ENCODE peak calls at places on chromosome 11, in seven cellular contexts. P, D, X, U, V, I and R are unnamed samples.

GRCh38 chr11:83241291-83241946 is 44.7 kb downstream of the CCDC90B start:
- DNase-seq in D (no peak), X (peak; percentile 89), V (peak; percentile 55), U (peak; percentile 86), P (peak; percentile 83), I (no peak), R (peak; percentile 16)

GRCh38 chr11:3795131-3796092 is 1.9 kb downstream of the NUP98 start:
- DNase-seq in P (no peak), D (no peak), V (no peak), I (no peak), X (no peak), U (no peak), R (no peak)

GRCh38 chr11:30282289-30282631 is 40.6 kb upstream of the ARL14EP start:
- DNase-seq in I (no peak), D (peak; percentile 77), U (no peak), V (no peak), X (no peak), P (no peak), R (no peak)

GRCh38 chr11:101612481-101612880 is 28.7 kb upstream of the TRPC6 start:
- DNase-seq in D (no peak), P (no peak), I (no peak), V (no peak), X (no peak), U (no peak), R (no peak)

GRCh38 chr11:85974126-85974525 is 94.8 kb downstream of the PICALM start:
- DNase-seq in D (no peak), V (no peak), X (no peak), P (no peak), U (no peak), I (no peak), R (no peak)

GRCh38 chr11:129949067-129949466 is 53.6 kb downstream of the PRDM10 start:
- DNase-seq in X (no peak), I (no peak), V (no peak), P (no peak), U (no peak), D (no peak), R (no peak)

GRCh38 chr11:109968781-109969180 is 124.4 kb upstream of the ZC3H12C start:
- DNase-seq in X (no peak), D (no peak), I (no peak), P (no peak), U (no peak), V (no peak), R (no peak)

GRCh38 chr11:116791002-116791812 is 472 bp downstream of the APOA5 start:
- DNase-seq in X (peak; percentile 97), D (peak; percentile 92), I (peak; percentile 90), U (peak; percentile 48), V (peak; percentile 77), P (peak; percentile 83), R (no peak)

GRCh38 chr11:9741260-9741659 is 77.4 kb downstream of the SWAP70 start:
- DNase-seq in P (no peak), U (no peak), D (no peak), X (no peak), V (no peak), I (no peak), R (no peak)

GRCh38 chr11:57405271-57405890 is 14.9 kb upstream of the PRG2 start:
- DNase-seq in V (no peak), D (no peak), X (no peak), I (no peak), U (no peak), P (no peak), R (no peak)

GRCh38 chr11:69627551-69627950 is 13.4 kb upstream of the CCND1 start:
- DNase-seq in I (no peak), U (no peak), X (peak; percentile 39), P (no peak), D (no peak), V (no peak), R (no peak)

GRCh38 chr11:12434255-12434654 is 56.9 kb downstream of the PARVA start:
- DNase-seq in P (peak; percentile 26), X (no peak), V (no peak), D (no peak), I (no peak), U (no peak), R (no peak)

GRCh38 chr11:12432507-12432906 is 55.1 kb downstream of the PARVA start:
- DNase-seq in U (no peak), X (no peak), I (no peak), P (no peak), V (no peak), D (no peak), R (no peak)

GRCh38 chr11:12436266-12436665 is 58.9 kb downstream of the PARVA start:
- DNase-seq in D (no peak), I (no peak), P (no peak), U (no peak), X (no peak), V (no peak), R (no peak)

GRCh38 chr11:12433571-12434061 is 56.2 kb downstream of the PARVA start:
- DNase-seq in U (no peak), I (no peak), V (no peak), D (no peak), P (no peak), X (peak; percentile 26), R (no peak)

GRCh38 chr11:12435264-12435663 is 57.9 kb downstream of the PARVA start:
- DNase-seq in X (no peak), V (no peak), D (no peak), U (no peak), P (no peak), I (no peak), R (no peak)
- H3K27ac ChIP-seq in X (no peak overlapping the region), V (peak overlapping the region; percentile 57), D (no peak overlapping the region), U (no peak overlapping the region), P (no peak overlapping the region), I (no peak overlapping the region), R (no peak overlapping the region)

GRCh38 chr11:94768602-94769511 is 701 bp downstream of the AMOTL1 start:
- DNase-seq in V (no peak), I (peak; percentile 83), P (peak; percentile 62), X (peak; percentile 71), U (peak; percentile 55), D (peak; percentile 84), R (no peak)

GRCh38 chr11:94766656-94767291 is 1.4 kb upstream of the AMOTL1 start:
- DNase-seq in P (no peak), I (no peak), U (peak; percentile 61), D (no peak), X (peak; percentile 74), V (no peak), R (no peak)

GRCh38 chr11:94767292-94767690 is 865 bp upstream of the AMOTL1 start:
- DNase-seq in U (no peak), D (no peak), P (peak; percentile 17), V (no peak), X (peak; percentile 64), I (no peak), R (no peak)

GRCh38 chr11:94769897-94770296 is 1.7 kb downstream of the AMOTL1 start:
- DNase-seq in V (no peak), P (peak; percentile 72), X (no peak), D (no peak), U (peak; percentile 42), I (no peak), R (no peak)

GRCh38 chr11:94767701-94768601 is at the start of gene AMOTL1:
- DNase-seq in X (peak; percentile 98), P (peak; percentile 92), I (peak; percentile 97), U (peak; percentile 96), V (peak; percentile 63), D (peak; percentile 92), R (no peak)
- H3K27ac ChIP-seq in X (peak within 1 kb of the TSS; percentile 81), P (peak within 1 kb of the TSS; percentile 92), I (peak within 1 kb of the TSS; percentile 96), U (peak within 1 kb of the TSS; percentile 61), V (peak within 1 kb of the TSS; percentile 85), D (peak within 1 kb of the TSS; percentile 91), R (peak within 1 kb of the TSS; percentile 98)

GRCh38 chr11:76629133-76629852 is 41.3 kb downstream of the LRRC32 start:
- DNase-seq in U (no peak), V (no peak), I (no peak), X (no peak), D (no peak), P (peak; percentile 19), R (no peak)

GRCh38 chr11:76629853-76630599 is 40.5 kb downstream of the LRRC32 start:
- DNase-seq in V (peak; percentile 74), I (peak; percentile 74), X (no peak), U (no peak), D (peak; percentile 88), P (peak; percentile 26), R (no peak)

GRCh38 chr11:76630600-76630999 is 39.9 kb downstream of the LRRC32 start:
- DNase-seq in V (no peak), I (no peak), P (no peak), D (no peak), X (no peak), U (no peak), R (no peak)

GRCh38 chr11:76632492-76632891 is 38.1 kb downstream of the LRRC32 start:
- DNase-seq in D (no peak), U (no peak), P (no peak), X (no peak), I (no peak), V (no peak), R (no peak)

DNA sequence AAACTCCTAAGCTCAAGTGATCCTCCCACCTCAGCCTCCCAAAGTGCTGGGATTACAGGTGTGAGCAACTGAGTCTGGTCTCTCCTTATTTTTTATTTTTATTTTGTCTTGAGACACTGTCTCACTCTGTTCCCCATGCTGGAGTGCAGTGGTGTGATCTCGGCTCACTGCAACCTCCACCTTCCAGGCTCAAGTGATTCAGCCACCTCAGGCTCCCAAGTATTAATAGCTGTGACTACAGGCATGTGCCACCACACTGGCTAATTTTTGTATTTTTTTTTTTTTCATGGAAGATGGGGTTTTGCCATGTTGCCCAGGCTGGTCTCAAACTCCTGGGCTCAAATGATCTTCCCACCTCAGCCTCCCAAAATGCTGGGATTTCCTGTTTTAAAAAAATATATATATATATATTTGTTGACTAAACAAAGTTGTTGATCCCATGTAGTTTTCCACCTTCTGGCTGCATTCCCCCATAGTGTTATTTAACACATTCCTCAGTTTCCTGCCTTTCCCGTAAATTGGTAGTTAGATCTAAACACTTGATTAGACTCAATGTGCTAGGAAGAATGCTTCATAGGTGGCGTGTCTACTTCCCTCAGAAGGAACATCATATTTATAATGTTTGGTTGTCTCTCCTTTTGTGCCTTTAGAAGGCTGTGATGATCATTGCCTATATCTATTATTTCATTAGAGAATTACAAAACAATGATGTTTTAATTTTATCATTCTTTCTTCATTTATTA is 38.8 kb downstream of the LRRC32 start:
- DNase-seq in D (no peak), V (no peak), U (no peak), X (no peak), I (no peak), P (no peak), R (no peak)
- H3K27ac ChIP-seq in D (no peak overlapping the region), V (no peak overlapping the region), U (no peak overlapping the region), X (no peak overlapping the region), I (peak overlapping the region; percentile 4), P (no peak overlapping the region), R (no peak overlapping the region)

DNA sequence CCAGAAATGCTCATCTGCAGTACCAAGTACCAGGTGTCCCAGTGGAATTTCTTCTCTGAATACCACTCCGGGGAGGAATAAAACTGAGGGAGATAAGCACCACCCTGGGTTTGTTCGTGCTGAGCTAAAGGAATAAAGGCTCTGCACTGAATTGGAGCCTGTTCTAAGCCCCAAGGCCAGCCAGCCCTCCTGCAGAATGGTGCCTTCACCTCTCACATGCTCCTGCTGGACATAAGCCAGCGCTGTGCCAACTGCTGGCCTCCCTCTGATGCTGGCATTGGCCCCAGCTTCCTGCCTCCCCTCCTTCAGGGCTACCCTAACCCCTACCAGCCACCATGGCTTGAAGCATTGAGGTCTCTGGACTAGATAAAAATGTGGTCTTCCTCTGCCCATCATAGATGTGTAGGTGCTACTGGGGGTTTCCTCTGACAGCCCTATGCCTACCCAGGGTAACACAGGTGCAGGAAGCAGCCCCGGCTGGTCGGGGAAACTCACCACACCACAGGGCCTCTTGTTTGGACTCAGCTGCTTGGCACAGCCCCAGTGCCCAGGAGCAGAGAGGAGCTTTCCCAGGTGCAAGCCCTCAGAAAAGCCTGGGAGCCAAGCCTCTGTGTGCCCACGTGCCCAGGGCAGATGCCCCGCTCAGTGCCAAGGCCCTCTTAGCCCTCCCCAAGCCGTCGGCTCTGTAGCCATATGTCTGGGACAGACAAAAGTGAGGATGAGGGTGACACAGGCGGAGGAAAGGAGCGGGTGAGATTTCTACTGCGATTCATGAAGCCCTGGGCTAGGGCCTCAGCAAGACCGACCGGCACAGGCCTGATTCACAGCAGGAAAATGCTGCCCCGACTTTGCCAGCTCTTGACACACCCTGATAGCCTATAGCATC is 34.1 kb upstream of the JAM3 start:
- DNase-seq in I (no peak), P (peak; percentile 93), U (peak; percentile 17), X (no peak), V (no peak), D (peak; percentile 74), R (peak; percentile 56)
- H3K27ac ChIP-seq in I (peak overlapping the region; percentile 49), P (peak overlapping the region; percentile 93), U (no peak overlapping the region), X (no peak overlapping the region), V (peak overlapping the region; percentile 39), D (no peak overlapping the region), R (peak overlapping the region; percentile 79)